ENCODE peak calls at places on chromosomes 16 and 17, in nine cellular contexts. One of them, this sample, is unnamed.

GRCh38 chr16:14181371-14182050 is 110.4 kb downstream of the MRTFB start:
- DNase-seq in lung: no peak
- DNase-seq in heart left ventricle: no peak
- DNase-seq in prostate gland: no peak
- DNase-seq in adrenal gland: no peak
- DNase-seq in IMR-90: peak; percentile 89
- DNase-seq in hepatocyte: no peak
- DNase-seq in OCI-LY7: no peak
- DNase-seq in Panc1: no peak
- DNase-seq in this sample: no peak

GRCh38 chr17:44623070-44623725 is 33.1 kb upstream of the MEIOC start:
- DNase-seq in heart left ventricle: no peak
- DNase-seq in prostate gland: no peak
- DNase-seq in OCI-LY7: no peak
- DNase-seq in adrenal gland: no peak
- DNase-seq in IMR-90: no peak
- DNase-seq in Panc1: no peak
- DNase-seq in lung: no peak
- DNase-seq in hepatocyte: no peak
- DNase-seq in this sample: no peak

GRCh38 chr16:11232852-11233726 is 22.9 kb downstream of the SOCS1 start:
- DNase-seq in prostate gland: no peak
- DNase-seq in heart left ventricle: peak; percentile 37
- DNase-seq in hepatocyte: no peak
- DNase-seq in Panc1: no peak
- DNase-seq in lung: peak; percentile 53
- DNase-seq in IMR-90: no peak
- DNase-seq in adrenal gland: peak; percentile 39
- DNase-seq in OCI-LY7: peak; percentile 51
- DNase-seq in this sample: no peak

GRCh38 chr16:20624882-20625807 is 49.0 kb upstream of the ACSM2B start:
- DNase-seq in IMR-90: no peak
- DNase-seq in adrenal gland: no peak
- DNase-seq in lung: no peak
- DNase-seq in Panc1: no peak
- DNase-seq in OCI-LY7: no peak
- DNase-seq in prostate gland: no peak
- DNase-seq in hepatocyte: no peak
- DNase-seq in heart left ventricle: no peak
- DNase-seq in this sample: no peak

GRCh38 chr16:68478526-68479249 is 30.4 kb upstream of the SMPD3 start:
- DNase-seq in heart left ventricle: no peak
- DNase-seq in prostate gland: no peak
- DNase-seq in IMR-90: no peak
- DNase-seq in Panc1: no peak
- DNase-seq in hepatocyte: no peak
- DNase-seq in OCI-LY7: no peak
- DNase-seq in lung: no peak
- DNase-seq in adrenal gland: peak; percentile 27
- DNase-seq in this sample: no peak

GRCh38 chr16:80889779-80890359 is 85.5 kb upstream of the CDYL2 start:
- DNase-seq in OCI-LY7: no peak
- DNase-seq in lung: no peak
- DNase-seq in hepatocyte: no peak
- DNase-seq in heart left ventricle: no peak
- DNase-seq in adrenal gland: no peak
- DNase-seq in prostate gland: no peak
- DNase-seq in Panc1: no peak
- DNase-seq in IMR-90: no peak
- DNase-seq in this sample: no peak

GRCh38 chr17:62712011-62712615 is 84.6 kb downstream of the MRC2 start:
- DNase-seq in prostate gland: no peak
- DNase-seq in OCI-LY7: no peak
- DNase-seq in IMR-90: no peak
- DNase-seq in hepatocyte: no peak
- DNase-seq in Panc1: no peak
- DNase-seq in heart left ventricle: no peak
- DNase-seq in lung: no peak
- DNase-seq in adrenal gland: peak; percentile 37
- DNase-seq in this sample: no peak

GRCh38 chr16:20673882-20674683 is 23.4 kb downstream of the ACSM1 start:
- DNase-seq in OCI-LY7: no peak
- DNase-seq in Panc1: no peak
- DNase-seq in prostate gland: no peak
- DNase-seq in IMR-90: no peak
- DNase-seq in heart left ventricle: no peak
- DNase-seq in lung: no peak
- DNase-seq in adrenal gland: peak; percentile 18
- DNase-seq in hepatocyte: no peak
- DNase-seq in this sample: no peak

GRCh38 chr17:8072339-8072726 is 15.2 kb downstream of the ALOX12B start:
- DNase-seq in IMR-90: no peak
- DNase-seq in adrenal gland: no peak
- DNase-seq in OCI-LY7: no peak
- DNase-seq in heart left ventricle: no peak
- DNase-seq in Panc1: no peak
- DNase-seq in prostate gland: no peak
- DNase-seq in hepatocyte: no peak
- DNase-seq in lung: no peak
- DNase-seq in this sample: peak; percentile 60

GRCh38 chr16:89691231-89691985 is 4.9 kb downstream of the CDK10 start:
- DNase-seq in lung: no peak
- DNase-seq in Panc1: no peak
- DNase-seq in prostate gland: no peak
- DNase-seq in heart left ventricle: no peak
- DNase-seq in adrenal gland: no peak
- DNase-seq in OCI-LY7: no peak
- DNase-seq in IMR-90: no peak
- DNase-seq in hepatocyte: no peak
- DNase-seq in this sample: no peak

GRCh38 chr16:80788016-80788415 is 16.4 kb downstream of the CDYL2 start:
- DNase-seq in hepatocyte: no peak
- DNase-seq in OCI-LY7: no peak
- DNase-seq in IMR-90: no peak
- DNase-seq in adrenal gland: no peak
- DNase-seq in Panc1: no peak
- DNase-seq in prostate gland: no peak
- DNase-seq in lung: no peak
- DNase-seq in heart left ventricle: no peak
- DNase-seq in this sample: no peak

GRCh38 chr17:67013891-67014290 is 30.5 kb upstream of the CACNG1 start:
- DNase-seq in OCI-LY7: no peak
- DNase-seq in hepatocyte: no peak
- DNase-seq in lung: no peak
- DNase-seq in heart left ventricle: no peak
- DNase-seq in Panc1: no peak
- DNase-seq in prostate gland: no peak
- DNase-seq in adrenal gland: no peak
- DNase-seq in IMR-90: no peak
- DNase-seq in this sample: no peak

GRCh38 chr16:55948230-55948629 is 73.1 kb upstream of the CES5A start:
- DNase-seq in heart left ventricle: no peak
- DNase-seq in OCI-LY7: no peak
- DNase-seq in adrenal gland: no peak
- DNase-seq in prostate gland: no peak
- DNase-seq in Panc1: no peak
- DNase-seq in hepatocyte: no peak
- DNase-seq in IMR-90: no peak
- DNase-seq in lung: no peak
- DNase-seq in this sample: no peak

GRCh38 chr16:78352184-78352583 is 252.7 kb downstream of the WWOX start:
- DNase-seq in IMR-90: no peak
- DNase-seq in hepatocyte: no peak
- DNase-seq in lung: no peak
- DNase-seq in OCI-LY7: no peak
- DNase-seq in Panc1: no peak
- DNase-seq in heart left ventricle: no peak
- DNase-seq in adrenal gland: no peak
- DNase-seq in prostate gland: no peak
- DNase-seq in this sample: no peak

GRCh38 chr17:34306466-34306865 is 12.8 kb upstream of the CCL8 start:
- DNase-seq in IMR-90: peak; percentile 87
- DNase-seq in OCI-LY7: no peak
- DNase-seq in Panc1: no peak
- DNase-seq in prostate gland: no peak
- DNase-seq in hepatocyte: peak; percentile 37
- DNase-seq in lung: peak; percentile 40
- DNase-seq in heart left ventricle: no peak
- DNase-seq in adrenal gland: peak; percentile 64
- DNase-seq in this sample: peak; percentile 35

GRCh38 chr16:84599528-84600202 is 18.2 kb downstream of the COTL1 start:
- DNase-seq in OCI-LY7: peak; percentile 71
- DNase-seq in prostate gland: no peak
- DNase-seq in heart left ventricle: peak; percentile 40
- DNase-seq in lung: peak; percentile 64
- DNase-seq in Panc1: no peak
- DNase-seq in IMR-90: peak; percentile 85
- DNase-seq in hepatocyte: peak; percentile 66
- DNase-seq in adrenal gland: peak; percentile 63
- DNase-seq in this sample: peak; percentile 92

GRCh38 chr16:49844399-49844798 is 11.5 kb downstream of the ZNF423 start:
- DNase-seq in OCI-LY7: no peak
- DNase-seq in lung: no peak
- DNase-seq in hepatocyte: no peak
- DNase-seq in prostate gland: no peak
- DNase-seq in Panc1: no peak
- DNase-seq in adrenal gland: no peak
- DNase-seq in heart left ventricle: no peak
- DNase-seq in IMR-90: no peak
- DNase-seq in this sample: no peak

GRCh38 chr17:42421479-42422332 is 1.4 kb downstream of the CAVIN1 start:
- DNase-seq in OCI-LY7: no peak
- DNase-seq in hepatocyte: peak; percentile 68
- DNase-seq in IMR-90: peak; percentile 81
- DNase-seq in prostate gland: no peak
- DNase-seq in adrenal gland: peak; percentile 48
- DNase-seq in lung: peak; percentile 52
- DNase-seq in heart left ventricle: peak; percentile 59
- DNase-seq in Panc1: no peak
- DNase-seq in this sample: peak; percentile 59

DNA sequence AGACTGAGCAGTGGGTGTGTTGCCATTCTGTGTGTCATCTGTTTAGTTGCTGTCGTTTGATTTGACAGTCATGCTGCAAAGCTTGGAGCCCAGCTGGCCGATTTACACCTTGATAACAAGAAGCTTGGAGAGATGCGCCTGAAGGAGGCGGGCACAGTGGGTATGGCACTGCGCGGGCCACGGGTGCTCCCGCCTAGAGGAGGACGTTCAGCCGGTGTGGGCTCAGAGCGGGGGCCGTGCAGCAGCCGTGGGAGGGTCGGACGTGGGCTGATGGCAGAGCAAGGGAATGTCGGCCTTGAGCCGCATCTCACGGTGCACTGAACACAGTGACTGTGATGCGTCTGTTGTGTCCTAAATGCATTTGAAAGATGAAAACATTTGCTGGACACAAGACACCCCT is 3.7 kb downstream of the FN3KRP start:
- DNase-seq in hepatocyte: no peak
- DNase-seq in Panc1: no peak
- DNase-seq in lung: no peak
- DNase-seq in heart left ventricle: no peak
- DNase-seq in OCI-LY7: no peak
- DNase-seq in prostate gland: no peak
- DNase-seq in adrenal gland: no peak
- DNase-seq in IMR-90: no peak
- DNase-seq in this sample: no peak
- H3K36me3 ChIP-seq in hepatocyte: no peaks in the 10 kb centered on the region
- H3K36me3 ChIP-seq in Panc1: no peaks in the 10 kb centered on the region
- H3K36me3 ChIP-seq in lung: peaks cover 24% of the 10 kb centered on the region
- H3K36me3 ChIP-seq in heart left ventricle: no peaks in the 10 kb centered on the region
- H3K36me3 ChIP-seq in OCI-LY7: peaks cover 53% of the 10 kb centered on the region
- H3K36me3 ChIP-seq in prostate gland: peaks cover 5% of the 10 kb centered on the region
- H3K36me3 ChIP-seq in adrenal gland: no peaks in the 10 kb centered on the region
- H3K36me3 ChIP-seq in IMR-90: peaks cover 23% of the 10 kb centered on the region
- H3K36me3 ChIP-seq in this sample: no peaks in the 10 kb centered on the region

GRCh38 chr17:40498281-40499084 is 2.9 kb downstream of the TNS4 start:
- DNase-seq in lung: no peak
- DNase-seq in adrenal gland: no peak
- DNase-seq in OCI-LY7: no peak
- DNase-seq in hepatocyte: no peak
- DNase-seq in IMR-90: no peak
- DNase-seq in prostate gland: no peak
- DNase-seq in Panc1: no peak
- DNase-seq in heart left ventricle: no peak
- DNase-seq in this sample: no peak
- TF ChIP-seq CTCF in lung: no peak
- TF ChIP-seq CTCF in adrenal gland: no peak
- TF ChIP-seq CTCF in OCI-LY7: no peak
- TF ChIP-seq CTCF in hepatocyte: no peak
- TF ChIP-seq CTCF in IMR-90: no peak
- TF ChIP-seq CTCF in prostate gland: no peak
- TF ChIP-seq CTCF in Panc1: no peak
- TF ChIP-seq CTCF in heart left ventricle: no peak
- TF ChIP-seq CTCF in this sample: no peak

DNA sequence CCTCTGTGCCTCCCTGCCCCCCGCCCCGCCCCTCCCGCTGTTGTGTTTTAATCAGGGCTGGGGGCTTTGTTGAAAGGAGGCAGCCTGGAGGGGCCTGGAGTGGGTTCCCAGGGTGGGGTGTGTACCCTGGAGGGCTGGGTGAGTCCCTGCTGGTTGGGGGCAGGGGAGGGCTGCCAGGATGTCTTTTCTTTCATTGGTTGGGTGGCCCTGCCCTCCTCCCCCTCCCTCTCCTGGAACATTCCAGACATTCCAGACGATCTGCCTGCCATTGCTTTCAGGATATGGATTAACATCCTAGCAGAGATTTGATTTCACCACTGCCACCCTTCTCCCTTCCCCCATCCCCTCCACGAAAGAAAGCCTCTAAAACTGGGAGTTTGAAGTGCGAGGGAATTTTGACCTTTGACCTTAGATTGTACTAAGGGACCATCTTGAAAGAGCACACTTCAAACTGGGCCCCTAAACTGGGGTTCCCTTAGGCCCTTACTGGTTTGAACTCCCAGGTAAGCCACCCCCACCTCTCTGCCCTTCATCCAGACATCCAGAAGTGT is 25.3 kb downstream of the IGF2BP1 start:
- DNase-seq in heart left ventricle: no peak
- DNase-seq in adrenal gland: no peak
- DNase-seq in lung: no peak
- DNase-seq in OCI-LY7: no peak
- DNase-seq in Panc1: no peak
- DNase-seq in prostate gland: no peak
- DNase-seq in IMR-90: peak; percentile 49
- DNase-seq in hepatocyte: peak; percentile 54
- DNase-seq in this sample: peak; percentile 89
- H3K4me3 ChIP-seq in heart left ventricle: no peak overlapping the region
- H3K4me3 ChIP-seq in adrenal gland: no peak overlapping the region
- H3K4me3 ChIP-seq in lung: no peak overlapping the region
- H3K4me3 ChIP-seq in OCI-LY7: no peak overlapping the region
- H3K4me3 ChIP-seq in Panc1: no peak overlapping the region
- H3K4me3 ChIP-seq in prostate gland: no peak overlapping the region
- H3K4me3 ChIP-seq in IMR-90: no peak overlapping the region
- H3K4me3 ChIP-seq in hepatocyte: no peak overlapping the region
- H3K4me3 ChIP-seq in this sample: peak overlapping the region; percentile 20

DNA sequence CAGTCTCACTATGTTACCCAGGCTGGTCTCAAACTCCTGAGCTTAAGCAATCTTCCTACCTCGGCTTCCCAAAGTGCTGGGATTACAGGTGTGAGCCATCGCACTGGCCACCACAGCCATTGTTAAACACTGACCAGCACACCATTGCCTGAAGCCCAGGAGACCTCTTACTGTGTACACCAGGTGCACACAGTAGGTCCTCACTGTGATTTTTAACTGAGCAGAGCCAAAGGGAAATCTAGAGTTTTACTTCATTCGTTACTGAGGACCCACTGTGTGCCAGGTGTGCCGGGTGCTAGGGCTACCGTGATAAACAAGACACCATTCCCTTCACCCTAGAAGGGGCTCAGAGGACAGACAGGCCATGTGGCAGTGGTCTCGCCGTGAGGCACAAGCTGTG is 4.2 kb downstream of the ITGB4 start:
- DNase-seq in prostate gland: no peak
- DNase-seq in lung: no peak
- DNase-seq in Panc1: no peak
- DNase-seq in IMR-90: no peak
- DNase-seq in adrenal gland: no peak
- DNase-seq in heart left ventricle: no peak
- DNase-seq in OCI-LY7: no peak
- DNase-seq in hepatocyte: no peak
- DNase-seq in this sample: no peak
- H3K36me3 ChIP-seq in prostate gland: no peaks in the 10 kb centered on the region
- H3K36me3 ChIP-seq in lung: peaks cover 4% of the 10 kb centered on the region
- H3K36me3 ChIP-seq in Panc1: peaks cover 2% of the 10 kb centered on the region
- H3K36me3 ChIP-seq in IMR-90: no peaks in the 10 kb centered on the region
- H3K36me3 ChIP-seq in adrenal gland: no peaks in the 10 kb centered on the region
- H3K36me3 ChIP-seq in heart left ventricle: no peaks in the 10 kb centered on the region
- H3K36me3 ChIP-seq in OCI-LY7: no peaks in the 10 kb centered on the region
- H3K36me3 ChIP-seq in hepatocyte: no peaks in the 10 kb centered on the region
- H3K36me3 ChIP-seq in this sample: no peaks in the 10 kb centered on the region